ENCODE peak calls at places on chromosomes 11 and 22, in four cellular contexts. R, Y, S and U are unnamed samples.

GRCh38 chr11:113022267-113022666 is 61.0 kb downstream of the NCAM1 start:
- DNase-seq in R (no peak), Y (no peak), S (no peak), U (no peak)

GRCh38 chr11:73152861-73153483 is 10.9 kb upstream of the FCHSD2 start:
- DNase-seq in R (no peak), Y (no peak), S (no peak), U (no peak)

GRCh38 chr11:19445771-19446170 is 205.0 kb upstream of the E2F8 start:
- DNase-seq in R (no peak), Y (no peak), S (no peak), U (no peak)

GRCh38 chr11:7600205-7600775 is 73.0 kb downstream of the CYB5R2 start:
- DNase-seq in R (peak), Y (peak), S (no peak), U (no peak)

GRCh38 chr11:133991101-133991500 is 34.3 kb upstream of the IGSF9B start:
- DNase-seq in R (no peak), Y (no peak), S (no peak), U (no peak)

GRCh38 chr11:92180664-92181251 is 43.9 kb upstream of the FAT3 start:
- DNase-seq in R (no peak), Y (no peak), S (no peak), U (no peak)

GRCh38 chr11:78851883-78852586 is 277.4 kb upstream of the NARS2 start:
- DNase-seq in R (no peak), Y (no peak), S (no peak), U (no peak)

GRCh38 chr11:134466035-134466908 is 54.2 kb upstream of the B3GAT1 start:
- DNase-seq in R (no peak), Y (no peak), S (no peak), U (peak)

GRCh38 chr11:92627615-92628201 is 341.7 kb upstream of the MTNR1B start:
- DNase-seq in R (no peak), Y (no peak), S (no peak), U (no peak)

GRCh38 chr22:24072361-24072760 is 61.3 kb downstream of the CABIN1 start:
- DNase-seq in R (no peak), Y (no peak), S (no peak), U (no peak)

GRCh38 chr11:67409781-67410368 is 5.6 kb upstream of the CARNS1 start:
- DNase-seq in R (peak), Y (peak), S (peak), U (peak)

GRCh38 chr11:127390465-127390864 is 389.9 kb upstream of the KIRREL3 start:
- DNase-seq in R (no peak), Y (no peak), S (no peak), U (no peak)

GRCh38 chr11:127395034-127395433 is 394.5 kb upstream of the KIRREL3 start:
- DNase-seq in R (no peak), Y (no peak), S (no peak), U (no peak)

DNA sequence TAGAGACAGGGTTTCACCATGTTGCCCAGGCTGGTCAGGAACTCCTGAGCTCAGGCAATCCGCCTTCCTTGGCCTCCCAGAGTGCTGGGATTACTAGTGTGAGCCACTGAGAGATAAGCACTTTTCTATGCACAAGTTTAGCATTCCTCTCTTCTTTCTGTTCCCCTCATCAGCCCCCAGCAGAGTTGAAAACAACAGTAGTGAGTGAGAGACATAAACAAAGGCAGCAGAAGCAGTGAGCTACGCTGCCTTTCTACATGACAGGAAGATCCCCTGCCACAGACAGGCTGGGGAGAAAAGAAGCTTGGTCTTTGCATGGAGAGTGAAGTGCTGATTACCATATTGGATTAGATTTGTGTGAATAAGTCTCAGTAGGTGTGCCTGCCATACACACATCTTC is 392.0 kb upstream of the KIRREL3 start:
- DNase-seq in R (no peak), Y (no peak), S (no peak), U (no peak)
- TF ChIP-seq FOSL1 in R (no peak), Y (no peak), S (no peak), U (no peak)

DNA sequence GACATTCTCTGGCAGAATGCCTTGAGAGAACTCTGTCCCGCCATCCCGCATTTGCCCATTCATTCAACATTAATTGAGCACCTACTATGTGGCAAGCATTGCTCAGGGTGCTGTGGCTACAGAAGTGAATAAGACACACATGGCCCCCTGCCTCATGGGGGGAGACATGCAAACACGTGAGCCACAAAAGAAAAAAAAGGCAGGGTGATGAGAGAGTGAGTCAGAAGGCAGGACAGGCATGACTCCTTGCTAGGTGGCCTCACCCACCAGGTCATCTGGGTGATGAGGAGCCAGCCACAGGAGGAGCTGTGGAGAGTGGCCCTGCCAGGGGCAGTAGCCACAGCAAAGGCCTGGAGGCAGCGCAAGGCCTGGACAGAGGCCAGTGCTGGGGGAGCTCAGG is 4.9 kb downstream of the CHRM4 start:
- DNase-seq in R (no peak), Y (no peak), S (no peak), U (no peak)
- TF ChIP-seq FOSL1 in R (no peak), Y (no peak), S (peak), U (no peak)

GRCh38 chr11:100687032-100687629 is at the start of gene ARHGAP42:
- DNase-seq in R (peak), Y (no peak), S (peak), U (peak)
- TF ChIP-seq FOSL1 in R (no peak), Y (no peak), S (no peak), U (no peak)

GRCh38 chr11:55701429-55701828 is 39.4 kb downstream of the OR4C6 start:
- DNase-seq in R (no peak), Y (no peak), S (no peak), U (no peak)

GRCh38 chr11:55707029-55707428 is 45.0 kb downstream of the OR4C6 start:
- DNase-seq in R (peak), Y (no peak), S (peak), U (no peak)
- TF ChIP-seq FOSL1 in R (no peak), Y (no peak), S (no peak), U (no peak)

GRCh38 chr22:41369089-41369745 is 12.5 kb upstream of the TEF start:
- DNase-seq in R (no peak), Y (no peak), S (no peak), U (no peak)
- TF ChIP-seq FOSL1 in R (no peak), Y (no peak), S (no peak), U (no peak)

GRCh38 chr11:129631201-129631600 is 184.4 kb upstream of the TMEM45B start:
- DNase-seq in R (no peak), Y (no peak), S (no peak), U (no peak)

GRCh38 chr11:129620705-129621104 is 194.9 kb upstream of the TMEM45B start:
- DNase-seq in R (no peak), Y (no peak), S (no peak), U (no peak)

DNA sequence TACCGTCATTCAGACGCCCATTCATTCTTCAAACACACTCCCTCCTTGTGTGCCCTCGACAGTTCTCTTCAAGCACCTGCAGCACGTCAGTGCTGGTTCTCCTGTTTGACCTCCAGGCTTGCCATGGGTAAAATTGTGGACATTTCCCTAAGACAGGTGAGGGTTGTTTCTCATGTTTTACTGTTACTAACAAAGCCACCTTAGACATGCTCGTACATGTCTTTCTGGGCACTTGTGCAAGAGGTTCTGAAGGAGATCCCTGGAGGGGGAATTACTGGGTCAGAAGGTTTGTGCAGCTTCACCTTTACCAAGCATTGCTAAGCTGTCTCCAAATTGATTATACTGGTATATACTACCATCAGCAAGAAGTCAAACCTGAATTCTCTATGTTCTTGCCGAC is 189.7 kb upstream of the TMEM45B start:
- DNase-seq in R (no peak), Y (no peak), S (no peak), U (no peak)
- TF ChIP-seq FOSL1 in R (no peak), Y (no peak), S (no peak), U (no peak)

DNA sequence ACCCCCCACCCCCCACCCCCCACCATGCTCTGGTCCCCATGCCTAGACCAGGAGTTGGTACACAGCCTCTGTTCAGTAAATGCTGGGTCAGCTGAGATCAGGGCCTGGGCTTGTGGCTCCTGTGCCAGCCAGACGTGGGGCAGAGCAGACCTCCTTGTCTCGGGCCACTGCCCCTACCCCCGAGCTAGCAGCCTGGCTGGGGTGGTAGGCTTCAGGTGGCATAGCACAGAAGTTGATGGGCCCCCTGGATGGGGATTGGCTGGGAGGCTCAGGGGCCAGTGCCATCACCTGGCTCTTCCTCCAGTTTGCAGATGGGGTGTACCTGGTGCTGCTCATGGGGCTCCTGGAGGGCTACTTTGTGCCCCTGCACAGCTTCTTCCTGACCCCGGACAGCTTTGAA is 139.9 kb downstream of the PARVA start:
- DNase-seq in R (no peak), Y (no peak), S (no peak), U (no peak)
- TF ChIP-seq FOSL1 in R (no peak), Y (no peak), S (no peak), U (no peak)

GRCh38 chr11:33636104-33636503 is 64.5 kb downstream of the C11orf91 start:
- DNase-seq in R (no peak), Y (no peak), S (no peak), U (no peak)
- TF ChIP-seq FOSL1 in R (no peak), Y (no peak), S (no peak), U (no peak)

DNA sequence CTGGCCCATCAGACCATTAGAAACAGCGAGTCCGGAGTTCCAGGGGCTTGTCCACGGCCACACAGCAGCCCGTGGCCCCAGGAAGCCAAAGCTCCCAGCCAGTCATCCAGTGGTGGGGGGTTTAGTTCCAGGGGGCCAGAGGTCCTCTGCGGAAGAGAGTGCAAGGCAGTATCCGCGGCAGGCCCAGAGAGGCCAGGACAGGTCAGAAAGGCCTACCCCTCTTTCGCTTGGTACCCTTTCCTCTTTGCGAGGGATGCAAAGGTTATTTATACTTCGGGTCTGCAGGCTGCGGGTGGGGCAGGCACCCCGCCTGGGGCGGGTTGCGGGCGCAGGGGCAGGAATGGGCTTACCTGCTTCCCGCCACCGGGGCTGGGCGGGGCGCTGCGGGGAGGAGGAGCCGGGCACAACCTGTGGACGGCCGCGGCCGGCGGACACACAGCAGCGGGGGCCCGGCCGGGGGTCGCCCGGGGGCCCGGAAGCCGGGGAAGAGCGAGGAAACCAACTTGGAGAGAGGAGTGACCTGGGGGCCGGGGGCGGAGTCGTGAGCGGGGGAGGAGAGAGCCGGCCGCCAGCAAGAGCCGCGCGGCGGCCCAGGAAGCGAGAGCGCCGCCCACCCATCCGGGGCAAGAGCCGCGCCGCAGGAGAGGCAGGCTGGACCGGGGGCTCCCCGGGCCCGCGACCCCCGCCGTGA is at the start of gene SH3BP1:
- DNase-seq in R (peak), Y (no peak), S (peak), U (no peak)
- TF ChIP-seq FOSL1 in R (no peak), Y (no peak), S (no peak), U (no peak)

GRCh38 chr22:37571258-37571991 is 8.5 kb downstream of the LGALS2 start:
- DNase-seq in R (no peak), Y (peak), S (no peak), U (no peak)
- TF ChIP-seq FOSL1 in R (no peak), Y (no peak), S (no peak), U (no peak)